ENCODE peak calls at places on chromosomes 2 and 18, in five cellular contexts. U, N, D, E and Y are unnamed samples.

GRCh38 chr18:47100214-47100831 is 50.0 kb downstream of the HDHD2 start:
- DNase-seq in N (peak), E (peak), U (peak), D (no peak), Y (peak)

GRCh38 chr2:80519121-80519643 is 214.6 kb upstream of the LRRTM1 start:
- DNase-seq in E (no peak), D (no peak), U (no peak), N (no peak), Y (peak)

GRCh38 chr18:31943895-31944816 is 1.2 kb upstream of the TRAPPC8 start:
- DNase-seq in E (no peak), U (no peak), N (peak), D (no peak), Y (no peak)

GRCh38 chr18:39199231-39199855 is 1633.7 kb upstream of the CELF4 start:
- DNase-seq in U (no peak), D (no peak), E (no peak), N (no peak), Y (no peak)

GRCh38 chr2:68487773-68488355 is 20.5 kb downstream of the APLF start:
- DNase-seq in D (no peak), E (no peak), U (no peak), N (no peak), Y (peak)

GRCh38 chr2:18742382-18742781 is 153.0 kb upstream of the NT5C1B start:
- DNase-seq in D (no peak), E (no peak), U (no peak), N (no peak), Y (no peak)

GRCh38 chr2:101040761-101041160 is 38.7 kb downstream of the RPL31 start:
- DNase-seq in E (no peak), D (no peak), N (no peak), U (no peak), Y (no peak)

GRCh38 chr2:66553370-66553769 is 118.4 kb downstream of the MEIS1 start:
- DNase-seq in N (no peak), E (no peak), D (no peak), U (no peak), Y (no peak)

GRCh38 chr18:56235061-56235772 is 403.2 kb downstream of the TXNL1 start:
- DNase-seq in D (no peak), N (peak), E (no peak), U (no peak), Y (no peak)

GRCh38 chr2:84290537-84290936 is 168.5 kb downstream of the SUCLG1 start:
- DNase-seq in D (no peak), E (no peak), U (no peak), N (no peak), Y (no peak)

GRCh38 chr2:232386490-232386739 is 7.9 kb downstream of the ALPP start:
- DNase-seq in N (no peak), E (no peak), D (no peak), U (no peak), Y (no peak)

GRCh38 chr2:240714747-240715725 is 23.4 kb downstream of the AQP12A start:
- DNase-seq in N (no peak), D (no peak), E (no peak), U (no peak), Y (no peak)

GRCh38 chr18:24427484-24427883 is 1.0 kb downstream of the IMPACT start:
- DNase-seq in U (no peak), N (no peak), D (no peak), E (peak), Y (peak)

GRCh38 chr2:211416373-211416772 is 860.0 kb downstream of the CPS1 start:
- DNase-seq in E (no peak), N (no peak), U (no peak), D (no peak), Y (no peak)

GRCh38 chr2:165357758-165358157 is 111.7 kb upstream of the CSRNP3 start:
- DNase-seq in E (peak), D (no peak), U (no peak), N (no peak), Y (peak)

GRCh38 chr2:166365239-166365638 is 10.5 kb downstream of the SCN9A start:
- DNase-seq in E (no peak), D (no peak), N (no peak), U (no peak), Y (no peak)

GRCh38 chr2:2950403-2950952 is 427.1 kb downstream of the EIPR1 start:
- DNase-seq in N (no peak), U (no peak), E (no peak), D (no peak), Y (no peak)

GRCh38 chr2:129459881-129460280 is 519.6 kb upstream of the RAB6C start:
- DNase-seq in N (no peak), D (peak), E (no peak), U (no peak), Y (no peak)

GRCh38 chr2:171307560-171307959 is 126.2 kb downstream of the METTL8 start:
- DNase-seq in E (no peak), D (no peak), U (no peak), N (no peak), Y (no peak)

GRCh38 chr2:146659976-146660375 is 1184.9 kb upstream of the ACVR2A start:
- DNase-seq in E (no peak), U (no peak), N (no peak), D (no peak), Y (no peak)

GRCh38 chr2:146666336-146666735 is 1178.5 kb upstream of the ACVR2A start:
- DNase-seq in D (no peak), E (no peak), U (no peak), N (no peak), Y (no peak)

GRCh38 chr2:146665801-146666200 is 1179.0 kb upstream of the ACVR2A start:
- DNase-seq in U (no peak), D (no peak), E (no peak), N (no peak), Y (no peak)

GRCh38 chr2:146661494-146662096 is 1183.2 kb upstream of the ACVR2A start:
- DNase-seq in U (no peak), E (no peak), D (no peak), N (no peak), Y (peak)
- TF ChIP-seq CTCF in U (peak), E (peak), D (peak), N (no peak), Y (peak)

DNA sequence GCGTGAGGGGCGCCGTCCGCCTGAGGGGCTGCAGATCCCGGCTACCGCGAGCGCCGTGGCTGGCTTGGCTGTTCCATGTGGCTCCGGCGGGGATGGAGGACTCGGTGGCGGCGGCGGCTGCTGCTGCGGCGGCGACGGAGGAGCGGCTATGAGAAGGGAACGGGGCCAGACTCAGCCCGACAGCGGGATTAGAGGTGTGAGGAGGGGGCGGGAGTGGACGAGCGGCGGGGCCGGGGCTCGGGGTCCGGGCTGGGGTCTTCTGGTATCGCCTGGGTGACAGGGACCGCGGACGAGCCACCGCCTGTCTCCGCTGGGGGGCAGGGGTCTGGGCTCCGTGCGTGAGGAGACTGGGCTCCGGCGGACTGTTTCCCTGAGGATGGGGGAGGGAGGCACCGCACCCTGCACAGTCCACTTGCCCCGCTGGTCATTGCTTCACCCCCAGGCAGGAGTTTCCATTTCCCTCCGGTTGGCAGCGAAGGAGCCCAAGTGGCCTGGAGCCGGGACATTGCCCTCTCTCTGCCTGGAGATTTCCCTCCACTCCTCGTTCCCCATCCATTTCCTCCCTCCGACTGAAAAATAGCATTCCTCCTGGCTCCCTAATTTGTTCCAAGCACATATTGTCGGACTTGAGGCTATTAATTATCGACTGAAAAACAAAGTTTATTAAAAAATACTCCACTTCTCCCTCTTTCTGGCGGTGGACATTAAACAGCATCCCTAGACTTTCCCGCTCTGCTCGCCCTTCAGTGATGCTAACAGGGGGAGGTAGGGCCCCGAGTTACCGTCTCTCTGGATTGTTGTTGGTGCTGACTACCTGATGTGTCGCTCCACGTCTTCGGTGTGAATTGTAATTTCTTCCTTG is 577 bp downstream of the EHBP1 start:
- DNase-seq in D (no peak), N (peak), U (peak), E (peak), Y (peak)
- H3K4me3 ChIP-seq in D (peak), N (peak), U (peak), E (peak), Y (peak)

DNA sequence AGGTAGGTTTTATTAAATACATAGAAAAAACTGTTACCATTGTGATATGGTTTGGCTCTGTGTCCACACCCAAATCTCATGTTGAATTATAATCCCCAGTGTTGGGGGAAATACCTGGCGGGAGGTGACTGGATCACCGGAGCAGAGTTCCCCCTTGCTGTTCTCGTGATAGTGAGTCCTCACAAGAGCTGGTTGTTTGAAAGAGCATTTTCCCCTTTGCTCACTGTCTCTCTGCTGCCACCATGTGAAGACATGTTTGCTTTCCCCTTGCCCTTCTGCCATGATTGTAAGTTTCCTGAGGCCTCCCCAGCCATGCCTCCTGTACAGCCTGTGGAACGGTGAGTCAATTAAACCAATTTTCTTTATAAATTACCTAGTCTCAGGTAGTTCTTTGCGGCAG is 352.7 kb upstream of the SLC39A10 start:
- DNase-seq in E (peak), U (no peak), N (no peak), D (no peak), Y (peak)
- TF ChIP-seq CTCF in E (peak), U (no peak), N (no peak), D (no peak), Y (peak)

DNA sequence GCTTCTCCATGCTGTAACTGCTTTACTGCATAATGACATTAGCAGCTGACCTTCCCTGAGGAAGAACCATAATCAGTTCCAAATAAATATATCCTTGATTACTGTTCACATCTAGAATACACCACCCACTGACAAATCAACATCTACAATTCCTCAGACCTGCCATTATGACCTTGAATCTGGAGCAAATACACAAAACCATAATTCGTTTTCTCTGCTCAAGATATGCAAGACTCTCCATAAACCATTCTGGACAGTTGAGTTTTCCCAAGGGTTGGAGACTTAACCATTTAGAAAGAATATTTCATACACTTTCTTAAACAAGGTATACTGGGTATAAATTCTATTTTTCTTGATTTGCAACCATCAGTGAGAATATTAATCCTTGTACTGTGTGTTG is 11.8 kb downstream of the C2orf76 start:
- DNase-seq in N (no peak), E (no peak), U (no peak), D (no peak), Y (no peak)
- H3K4me3 ChIP-seq in N (no peak), E (no peak), U (no peak), D (no peak), Y (no peak)

GRCh38 chr2:212595036-212595654 is 56.5 kb upstream of the ERBB4 start:
- DNase-seq in N (no peak), U (no peak), E (no peak), D (no peak), Y (peak)
- TF ChIP-seq CTCF in N (no peak), U (no peak), E (peak), D (no peak), Y (peak)